ENCODE peak calls at places on chromosomes 13 and 19, in four cellular contexts. One of them, this sample, is unnamed.

GRCh38 chr13:48860369-48860768 is 115.3 kb upstream of the FNDC3A start:
- DNase-seq in H1: no peak
- DNase-seq in mesendoderm: no peak
- DNase-seq in IMR-90: no peak
- DNase-seq in this sample: no peak

GRCh38 chr19:6613711-6614110 is 22.8 kb upstream of the CD70 start:
- DNase-seq in H1: no peak
- DNase-seq in mesendoderm: no peak
- DNase-seq in IMR-90: no peak
- DNase-seq in this sample: no peak

GRCh38 chr19:50922316-50922853 is 11.2 kb upstream of the KLK4 start:
- DNase-seq in H1: peak
- DNase-seq in IMR-90: peak
- DNase-seq in mesendoderm: peak
- DNase-seq in this sample: peak

GRCh38 chr19:3046621-3047306 is 15.5 kb downstream of the TLE5 start:
- DNase-seq in mesendoderm: peak
- DNase-seq in H1: no peak
- DNase-seq in IMR-90: no peak
- DNase-seq in this sample: peak

GRCh38 chr13:87887459-87888123 is 216.4 kb downstream of the SLITRK5 start:
- DNase-seq in IMR-90: no peak
- DNase-seq in H1: no peak
- DNase-seq in mesendoderm: no peak
- DNase-seq in this sample: no peak

GRCh38 chr13:110068176-110068473 is 238.8 kb downstream of the COL4A1 start:
- DNase-seq in IMR-90: no peak
- DNase-seq in mesendoderm: no peak
- DNase-seq in H1: no peak
- DNase-seq in this sample: no peak

GRCh38 chr19:12974301-12975220 is 5.2 kb downstream of the DAND5 start:
- DNase-seq in IMR-90: no peak
- DNase-seq in mesendoderm: no peak
- DNase-seq in H1: no peak
- DNase-seq in this sample: no peak

GRCh38 chr13:33462109-33462508 is 176.6 kb upstream of the STARD13 start:
- DNase-seq in IMR-90: no peak
- DNase-seq in mesendoderm: no peak
- DNase-seq in H1: no peak
- DNase-seq in this sample: no peak

GRCh38 chr19:39277598-39277997 is 9.4 kb downstream of the IFNL2 start:
- DNase-seq in IMR-90: no peak
- DNase-seq in H1: no peak
- DNase-seq in mesendoderm: no peak
- DNase-seq in this sample: no peak

GRCh38 chr13:42354246-42355117 is 82.5 kb downstream of the AKAP11 start:
- DNase-seq in mesendoderm: peak
- DNase-seq in H1: no peak
- DNase-seq in IMR-90: peak
- DNase-seq in this sample: no peak

GRCh38 chr13:113949546-113949945 is 24.3 kb downstream of the C13orf46 start:
- DNase-seq in mesendoderm: no peak
- DNase-seq in IMR-90: no peak
- DNase-seq in H1: no peak
- DNase-seq in this sample: no peak

GRCh38 chr13:24050292-24050711 is 110.2 kb upstream of the SPATA13 start:
- DNase-seq in IMR-90: peak
- DNase-seq in H1: no peak
- DNase-seq in mesendoderm: no peak
- DNase-seq in this sample: no peak

GRCh38 chr13:46211116-46211515 is 612 bp upstream of the LRRC63 start:
- DNase-seq in IMR-90: no peak
- DNase-seq in mesendoderm: peak
- DNase-seq in H1: no peak
- DNase-seq in this sample: no peak

GRCh38 chr19:47697863-47698609 is 15.2 kb upstream of the EHD2 start:
- DNase-seq in H1: peak
- DNase-seq in mesendoderm: peak
- DNase-seq in IMR-90: peak
- DNase-seq in this sample: peak

GRCh38 chr19:46932346-46932745 is 71.5 kb downstream of the ARHGAP35 start:
- DNase-seq in mesendoderm: no peak
- DNase-seq in IMR-90: peak
- DNase-seq in H1: no peak
- DNase-seq in this sample: no peak

GRCh38 chr19:57410748-57411671 is at the start of gene ZNF17:
- DNase-seq in IMR-90: peak
- DNase-seq in H1: no peak
- DNase-seq in mesendoderm: peak
- DNase-seq in this sample: peak

GRCh38 chr19:29098863-29099481 is 114.0 kb downstream of the UQCRFS1 start:
- DNase-seq in mesendoderm: no peak
- DNase-seq in IMR-90: peak
- DNase-seq in H1: no peak
- DNase-seq in this sample: no peak

GRCh38 chr13:48875071-48875470 is 100.6 kb upstream of the FNDC3A start:
- DNase-seq in mesendoderm: peak
- DNase-seq in IMR-90: no peak
- DNase-seq in H1: no peak
- DNase-seq in this sample: peak

GRCh38 chr13:112658807-112659206 is 31.0 kb upstream of the ATP11A start:
- DNase-seq in mesendoderm: peak
- DNase-seq in H1: no peak
- DNase-seq in IMR-90: peak
- DNase-seq in this sample: no peak

GRCh38 chr19:54332149-54332548 is 6.8 kb downstream of the LILRA4 start:
- DNase-seq in H1: no peak
- DNase-seq in mesendoderm: no peak
- DNase-seq in IMR-90: no peak
- DNase-seq in this sample: no peak

GRCh38 chr19:55275851-55276719 is 3.8 kb downstream of the HSPBP1 start:
- DNase-seq in mesendoderm: no peak
- DNase-seq in H1: no peak
- DNase-seq in IMR-90: no peak
- DNase-seq in this sample: no peak

GRCh38 chr13:112875627-112876026 is 93.4 kb upstream of the MCF2L start:
- DNase-seq in mesendoderm: no peak
- DNase-seq in IMR-90: no peak
- DNase-seq in H1: no peak
- DNase-seq in this sample: no peak

GRCh38 chr19:47618771-47619170 is 9.8 kb downstream of the BICRA start:
- DNase-seq in mesendoderm: no peak
- DNase-seq in IMR-90: peak
- DNase-seq in H1: no peak
- DNase-seq in this sample: no peak

GRCh38 chr13:111339366-111340143 is 19.1 kb downstream of the TEX29 start:
- DNase-seq in mesendoderm: no peak
- DNase-seq in IMR-90: no peak
- DNase-seq in H1: no peak
- DNase-seq in this sample: peak

GRCh38 chr13:110124201-110124600 is 182.8 kb downstream of the COL4A1 start:
- DNase-seq in mesendoderm: no peak
- DNase-seq in H1: no peak
- DNase-seq in IMR-90: no peak
- DNase-seq in this sample: no peak

GRCh38 chr13:79782541-79783216 is 301.7 kb downstream of the NDFIP2 start:
- DNase-seq in IMR-90: peak
- DNase-seq in H1: peak
- DNase-seq in mesendoderm: peak
- DNase-seq in this sample: peak

GRCh38 chr19:27746691-27747380 is 1466.1 kb downstream of the UQCRFS1 start:
- DNase-seq in IMR-90: peak
- DNase-seq in H1: peak
- DNase-seq in mesendoderm: peak
- DNase-seq in this sample: peak

GRCh38 chr13:108227651-108228272 is 9.6 kb downstream of the ABHD13 start:
- DNase-seq in H1: no peak
- DNase-seq in IMR-90: peak
- DNase-seq in mesendoderm: no peak
- DNase-seq in this sample: no peak

GRCh38 chr19:49530708-49531107 is 2.9 kb downstream of the RCN3 start:
- DNase-seq in mesendoderm: no peak
- DNase-seq in H1: no peak
- DNase-seq in IMR-90: no peak
- DNase-seq in this sample: no peak

GRCh38 chr19:17324357-17325114 is 10.1 kb downstream of the ANO8 start:
- DNase-seq in H1: no peak
- DNase-seq in IMR-90: no peak
- DNase-seq in mesendoderm: no peak
- DNase-seq in this sample: no peak

GRCh38 chr13:31172535-31172934 is 10.8 kb upstream of the HSPH1 start:
- DNase-seq in IMR-90: peak
- DNase-seq in mesendoderm: peak
- DNase-seq in H1: no peak
- DNase-seq in this sample: no peak

GRCh38 chr13:20414475-20415287 is 111.0 kb downstream of the CRYL1 start:
- DNase-seq in mesendoderm: peak
- DNase-seq in H1: no peak
- DNase-seq in IMR-90: no peak
- DNase-seq in this sample: peak
- H2AK5ac ChIP-seq in mesendoderm: no peak
- H2AK5ac ChIP-seq in H1: peak
- H2AK5ac ChIP-seq in IMR-90: no peak
- H2AK5ac ChIP-seq in this sample: no peak

DNA sequence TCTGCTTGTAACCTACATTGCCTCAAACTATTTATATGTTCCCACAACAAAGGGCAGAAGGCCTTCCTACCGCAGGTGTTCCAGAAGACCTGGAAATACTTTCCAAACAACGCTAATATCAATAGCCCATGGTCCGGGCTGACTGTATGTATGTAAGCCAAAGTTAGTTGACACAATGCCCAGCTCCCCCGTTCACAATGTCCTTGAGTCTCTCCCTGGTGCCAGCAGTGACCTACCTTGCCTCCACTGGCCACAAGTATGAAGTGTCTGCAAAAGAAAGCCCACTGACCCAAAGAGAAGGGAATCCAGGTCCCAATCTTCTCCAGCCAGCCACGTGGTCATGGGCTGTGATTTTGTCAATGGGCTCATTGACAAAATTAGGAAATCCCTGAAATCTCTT is 118.6 kb downstream of the DLEU7 start:
- DNase-seq in IMR-90: no peak
- DNase-seq in mesendoderm: no peak
- DNase-seq in H1: no peak
- DNase-seq in this sample: no peak
- H4K5ac ChIP-seq in IMR-90: no peak
- H4K5ac ChIP-seq in mesendoderm: no peak
- H4K5ac ChIP-seq in H1: no peak
- H4K5ac ChIP-seq in this sample: no peak

GRCh38 chr13:28744656-28745055 is 25.9 kb upstream of the SLC46A3 start:
- DNase-seq in IMR-90: no peak
- DNase-seq in H1: no peak
- DNase-seq in mesendoderm: peak
- DNase-seq in this sample: no peak
- H2AK5ac ChIP-seq in IMR-90: peak
- H2AK5ac ChIP-seq in H1: no peak
- H2AK5ac ChIP-seq in mesendoderm: no peak
- H2AK5ac ChIP-seq in this sample: no peak

GRCh38 chr13:92487238-92487637 is 739.4 kb upstream of the GPC6 start:
- DNase-seq in mesendoderm: no peak
- DNase-seq in H1: no peak
- DNase-seq in IMR-90: no peak
- DNase-seq in this sample: no peak

GRCh38 chr13:92483894-92484293 is 742.7 kb upstream of the GPC6 start:
- DNase-seq in H1: no peak
- DNase-seq in IMR-90: no peak
- DNase-seq in mesendoderm: no peak
- DNase-seq in this sample: no peak

GRCh38 chr13:92488249-92488845 is 738.3 kb upstream of the GPC6 start:
- DNase-seq in mesendoderm: no peak
- DNase-seq in IMR-90: no peak
- DNase-seq in H1: no peak
- DNase-seq in this sample: no peak
- H4K5ac ChIP-seq in mesendoderm: no peak
- H4K5ac ChIP-seq in IMR-90: no peak
- H4K5ac ChIP-seq in H1: no peak
- H4K5ac ChIP-seq in this sample: no peak

GRCh38 chr13:89694471-89694870 is 1653.0 kb upstream of the MIR17HG start:
- DNase-seq in mesendoderm: no peak
- DNase-seq in H1: no peak
- DNase-seq in IMR-90: no peak
- DNase-seq in this sample: no peak
- H2AK5ac ChIP-seq in mesendoderm: no peak
- H2AK5ac ChIP-seq in H1: no peak
- H2AK5ac ChIP-seq in IMR-90: no peak
- H2AK5ac ChIP-seq in this sample: no peak

GRCh38 chr19:40559394-40559793 is 17.3 kb upstream of the SHKBP1 start:
- DNase-seq in H1: no peak
- DNase-seq in mesendoderm: no peak
- DNase-seq in IMR-90: no peak
- DNase-seq in this sample: no peak
- H4K5ac ChIP-seq in H1: no peak
- H4K5ac ChIP-seq in mesendoderm: no peak
- H4K5ac ChIP-seq in IMR-90: no peak
- H4K5ac ChIP-seq in this sample: no peak

GRCh38 chr13:98507060-98507797 is 69.7 kb downstream of the STK24 start:
- DNase-seq in H1: peak
- DNase-seq in IMR-90: no peak
- DNase-seq in mesendoderm: peak
- DNase-seq in this sample: no peak
- H2AK5ac ChIP-seq in H1: no peak
- H2AK5ac ChIP-seq in IMR-90: peak
- H2AK5ac ChIP-seq in mesendoderm: no peak
- H2AK5ac ChIP-seq in this sample: no peak

GRCh38 chr19:34386645-34387445 is 17.4 kb upstream of the PDCD2L start:
- DNase-seq in IMR-90: no peak
- DNase-seq in mesendoderm: no peak
- DNase-seq in H1: no peak
- DNase-seq in this sample: no peak
- H4K5ac ChIP-seq in IMR-90: no peak
- H4K5ac ChIP-seq in mesendoderm: no peak
- H4K5ac ChIP-seq in H1: no peak
- H4K5ac ChIP-seq in this sample: no peak

GRCh38 chr13:95184317-95184716 is 116.9 kb downstream of the ABCC4 start:
- DNase-seq in mesendoderm: no peak
- DNase-seq in H1: no peak
- DNase-seq in IMR-90: no peak
- DNase-seq in this sample: no peak
- H2AK5ac ChIP-seq in mesendoderm: no peak
- H2AK5ac ChIP-seq in H1: no peak
- H2AK5ac ChIP-seq in IMR-90: no peak
- H2AK5ac ChIP-seq in this sample: no peak